ENCODE peak calls at places on chromosomes 11 and 22, in six cellular contexts. N is fibroblast of lung, A is lower lobe of right lung, Q is neural progenitor cell, B is H9, X is caudate nucleus. Y is an unnamed sample.

GRCh38 chr22:31277741-31278642 is 14.3 kb downstream of the PIK3IP1 start:
- DNase-seq in N (no peak), A (no peak), Q (no peak), B (no peak), X (no peak), Y (no peak)

GRCh38 chr11:13907678-13908077 is 54.8 kb upstream of the SPON1 start:
- DNase-seq in N (no peak), A (no peak), Q (no peak), B (no peak), X (no peak), Y (no peak)

GRCh38 chr11:61730222-61730994 is 22.0 kb upstream of the MYRF start:
- DNase-seq in N (no peak), A (no peak), Q (no peak), B (no peak), X (no peak), Y (no peak)

GRCh38 chr11:92269021-92269420 is 44.4 kb downstream of the FAT3 start:
- DNase-seq in N (peak; percentile 21), A (no peak), Q (no peak), B (no peak), X (no peak), Y (no peak)

GRCh38 chr11:72954860-72955259 is 140.6 kb downstream of the ATG16L2 start:
- DNase-seq in N (no peak), A (no peak), Q (no peak), B (no peak), X (no peak), Y (no peak)

GRCh38 chr11:120538707-120539106 is 27.2 kb downstream of the GRIK4 start:
- DNase-seq in N (no peak), A (no peak), Q (no peak), B (no peak), X (no peak), Y (no peak)

GRCh38 chr11:113806403-113806802 is 26.8 kb downstream of the CLDN25 start:
- DNase-seq in N (peak; percentile 3), A (no peak), Q (peak; percentile 80), B (peak; percentile 68), X (no peak), Y (no peak)

GRCh38 chr11:12009617-12010321 is 1.3 kb upstream of the DKK3 start:
- DNase-seq in N (no peak), A (no peak), Q (no peak), B (no peak), X (no peak), Y (no peak)

GRCh38 chr22:22935546-22936157 is 48.0 kb downstream of the IGLL5 start:
- DNase-seq in N (no peak), A (peak; percentile 38), Q (no peak), B (peak; percentile 56), X (no peak), Y (no peak)

GRCh38 chr22:25564979-25565677 is 653 bp downstream of the GRK3 start:
- DNase-seq in N (no peak), A (peak; percentile 61), Q (peak; percentile 64), B (peak; percentile 81), X (no peak), Y (no peak)

GRCh38 chr11:32893091-32893946 is 708 bp downstream of the QSER1 start:
- DNase-seq in N (peak; percentile 27), A (peak; percentile 78), Q (peak; percentile 92), B (peak; percentile 68), X (peak; percentile 60), Y (no peak)

GRCh38 chr11:4960877-4961276 is 5.4 kb upstream of the OR51A2 start:
- DNase-seq in N (no peak), A (no peak), Q (no peak), B (no peak), X (no peak), Y (no peak)

GRCh38 chr11:13777341-13777985 is 109.0 kb downstream of the FAR1 start:
- DNase-seq in N (no peak), A (no peak), Q (peak; percentile 54), B (peak; percentile 62), X (no peak), Y (no peak)

GRCh38 chr11:112255075-112255739 is 5.5 kb downstream of the PLET1 start:
- DNase-seq in N (peak; percentile 89), A (no peak), Q (no peak), B (no peak), X (no peak), Y (no peak)

GRCh38 chr22:26339755-26340154 is 89.3 kb upstream of the ASPHD2 start:
- DNase-seq in N (no peak), A (no peak), Q (no peak), B (no peak), X (no peak), Y (no peak)

GRCh38 chr11:85875505-85875904 is 20.3 kb downstream of the CCDC83 start:
- DNase-seq in N (peak; percentile 61), A (no peak), Q (no peak), B (no peak), X (no peak), Y (no peak)

GRCh38 chr11:65183201-65183891 is 1.6 kb downstream of the CAPN1 start:
- DNase-seq in N (no peak), A (peak; percentile 63), Q (no peak), B (peak; percentile 38), X (no peak), Y (no peak)

GRCh38 chr22:22815397-22816170 is 72.0 kb upstream of the IGLL5 start:
- DNase-seq in N (no peak), A (no peak), Q (no peak), B (no peak), X (no peak), Y (no peak)

GRCh38 chr22:37967637-37968451 is 14.3 kb downstream of the POLR2F start:
- DNase-seq in N (no peak), A (no peak), Q (peak; percentile 68), B (no peak), X (no peak), Y (no peak)

GRCh38 chr11:10500757-10501684 is 40.0 kb downstream of the RNF141 start:
- DNase-seq in N (no peak), A (no peak), Q (no peak), B (no peak), X (no peak), Y (no peak)

GRCh38 chr11:12119502-12119901 is 9.1 kb downstream of the MICAL2 start:
- DNase-seq in N (no peak), A (no peak), Q (no peak), B (no peak), X (no peak), Y (no peak)

GRCh38 chr11:27205269-27205668 is 157.7 kb downstream of the CCDC34 start:
- DNase-seq in N (no peak), A (no peak), Q (no peak), B (no peak), X (no peak), Y (no peak)

GRCh38 chr11:100753144-100753543 is 66.1 kb downstream of the ARHGAP42 start:
- DNase-seq in N (no peak), A (no peak), Q (peak; percentile 36), B (peak; percentile 81), X (no peak), Y (no peak)

GRCh38 chr11:100748153-100748552 is 61.1 kb downstream of the ARHGAP42 start:
- DNase-seq in N (no peak), A (no peak), Q (no peak), B (no peak), X (no peak), Y (no peak)

GRCh38 chr11:100756556-100756955 is 69.5 kb downstream of the ARHGAP42 start:
- DNase-seq in N (no peak), A (no peak), Q (no peak), B (no peak), X (no peak), Y (no peak)

GRCh38 chr11:100753562-100753961 is 66.5 kb downstream of the ARHGAP42 start:
- DNase-seq in N (no peak), A (no peak), Q (peak; percentile 75), B (peak; percentile 62), X (no peak), Y (no peak)

DNA sequence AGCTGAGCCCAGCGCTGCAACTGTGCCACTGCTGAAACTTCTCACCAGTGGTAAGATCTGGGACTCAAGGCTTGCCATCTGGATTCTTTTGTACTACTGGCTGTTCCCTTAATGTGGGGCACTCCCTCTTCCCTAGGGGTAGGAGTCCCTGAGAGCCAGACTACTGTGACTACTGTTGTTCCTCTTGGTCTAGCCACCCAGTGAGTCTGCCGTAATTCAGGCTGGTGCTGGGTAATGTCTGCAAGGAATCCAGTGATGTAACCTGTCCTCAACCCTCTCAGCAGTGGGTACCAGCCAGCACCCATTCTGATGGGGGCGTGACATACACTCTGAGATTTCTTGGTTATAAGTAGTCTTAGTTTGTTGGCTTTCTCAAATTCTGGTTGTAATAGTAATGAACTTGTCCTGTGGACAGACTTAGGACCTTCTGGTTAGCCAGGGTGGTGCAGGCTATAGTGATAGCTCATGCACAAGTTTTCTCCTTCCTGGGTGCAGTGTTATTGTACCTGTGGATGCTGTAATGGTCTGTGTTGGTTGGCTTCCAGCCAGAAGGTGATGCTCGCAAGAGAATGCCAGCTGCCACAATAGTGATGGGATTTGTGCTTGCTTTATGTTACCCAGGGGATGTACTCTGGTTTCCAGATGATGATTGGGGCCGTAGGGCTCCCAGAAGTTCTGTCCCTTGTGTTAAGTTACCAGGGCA is 65.4 kb downstream of the ARHGAP42 start:
- DNase-seq in N (no peak), A (no peak), Q (no peak), B (no peak), X (no peak), Y (no peak)
- H3K27ac ChIP-seq in N (no peak overlapping the region), A (no peak overlapping the region), Q (no peak overlapping the region), B (no peak overlapping the region), X (no peak overlapping the region), Y (no peak overlapping the region)

GRCh38 chr11:128424271-128424709 is 163.1 kb downstream of the ETS1 start:
- DNase-seq in N (peak; percentile 43), A (no peak), Q (peak; percentile 13), B (no peak), X (no peak), Y (no peak)
- H3K27ac ChIP-seq in N (peak overlapping the region; percentile 71), A (peak overlapping the region; percentile 73), Q (no peak overlapping the region), B (no peak overlapping the region), X (no peak overlapping the region), Y (peak overlapping the region; percentile 79)

DNA sequence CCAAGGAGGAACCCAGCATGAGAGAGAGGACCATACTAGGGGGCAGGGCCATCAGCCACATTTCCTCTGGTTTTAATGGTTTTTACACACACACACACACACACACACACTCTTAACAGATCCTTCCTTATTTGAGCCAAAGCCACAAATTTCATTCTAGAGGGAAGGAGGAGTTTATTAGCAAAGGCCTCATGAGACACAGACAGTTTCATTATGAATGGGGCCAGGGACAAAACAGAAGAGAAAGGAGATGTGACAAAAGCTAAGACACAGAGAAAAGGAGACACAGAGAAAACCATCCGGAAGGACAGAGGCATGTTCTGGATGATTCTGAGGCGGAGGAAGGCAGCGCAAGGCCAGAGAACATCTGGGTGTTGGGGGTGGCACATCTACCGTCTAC is 32.2 kb upstream of the ARFGAP3 start:
- DNase-seq in N (no peak), A (no peak), Q (no peak), B (no peak), X (no peak), Y (no peak)
- H3K27ac ChIP-seq in N (no peak overlapping the region), A (peak overlapping the region; percentile 33), Q (no peak overlapping the region), B (no peak overlapping the region), X (peak overlapping the region; percentile 85), Y (no peak overlapping the region)

DNA sequence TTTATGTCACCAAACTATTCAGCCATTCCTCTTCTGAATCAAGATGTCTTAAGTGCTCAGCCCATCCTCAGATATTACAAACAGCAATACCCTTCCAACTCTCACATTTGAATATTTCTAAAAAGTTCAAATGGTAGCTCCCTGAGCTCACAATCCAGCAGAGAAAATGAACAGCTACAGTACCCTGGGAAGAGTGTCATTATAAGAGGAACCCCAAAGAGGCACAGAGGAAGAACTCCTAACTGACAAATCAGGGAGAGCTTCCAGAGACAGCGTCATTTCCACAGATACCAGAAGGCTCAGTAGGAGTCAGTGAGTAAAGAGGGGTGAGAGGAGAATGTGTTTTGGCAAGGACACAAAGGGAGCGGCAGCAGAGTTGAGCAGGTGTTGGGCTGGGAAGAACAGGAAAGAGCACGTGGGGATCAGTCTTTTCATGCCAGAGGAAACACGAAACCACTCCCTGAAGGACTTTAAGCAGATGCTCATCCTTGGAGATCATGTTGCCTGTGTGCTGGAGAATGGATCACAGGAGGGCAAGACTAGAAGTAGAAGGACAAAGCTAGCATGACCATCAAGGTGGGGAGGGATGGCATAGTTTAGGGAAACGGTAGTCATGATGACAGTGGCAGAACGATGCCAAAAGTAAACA is 4.3 kb downstream of the CLTCL1 start:
- DNase-seq in N (peak; percentile 24), A (no peak), Q (peak; percentile 62), B (peak; percentile 44), X (no peak), Y (no peak)
- H3K27ac ChIP-seq in N (no peak overlapping the region), A (no peak overlapping the region), Q (no peak overlapping the region), B (no peak overlapping the region), X (no peak overlapping the region), Y (no peak overlapping the region)